ENCODE peak calls at places on chromosomes 7 and 10, in four cellular contexts. C, G, D and Q are unnamed samples.

GRCh38 chr10:47176903-47177860 is 122.8 kb upstream of the GDF10 start:
- DNase-seq in C (no peak), G (peak), D (no peak), Q (no peak)

GRCh38 chr10:26997610-26998009 is 102.7 kb downstream of the ANKRD26 start:
- DNase-seq in C (no peak), G (no peak), D (no peak), Q (no peak)

GRCh38 chr7:93178213-93178612 is 30.0 kb upstream of the SAMD9L start:
- DNase-seq in C (no peak), G (peak), D (no peak), Q (no peak)

GRCh38 chr7:138745189-138745588 is 44.0 kb upstream of the SVOPL start:
- DNase-seq in C (no peak), G (no peak), D (no peak), Q (no peak)

GRCh38 chr10:108095932-108096925 is 931.7 kb upstream of the SORCS1 start:
- DNase-seq in C (no peak), G (no peak), D (no peak), Q (no peak)

GRCh38 chr7:25707733-25708132 is 444.3 kb upstream of the NFE2L3 start:
- DNase-seq in C (no peak), G (no peak), D (no peak), Q (no peak)

GRCh38 chr7:111439977-111440376 is 122.3 kb downstream of the IMMP2L start:
- DNase-seq in C (no peak), G (peak), D (no peak), Q (no peak)

GRCh38 chr10:78512205-78512550 is 478.5 kb downstream of the RPS24 start:
- DNase-seq in C (no peak), G (no peak), D (no peak), Q (no peak)

GRCh38 chr10:33735463-33735862 is 401.0 kb upstream of the NRP1 start:
- DNase-seq in C (no peak), G (peak), D (no peak), Q (peak)

GRCh38 chr10:98460837-98461499 is 14.2 kb upstream of the HPS1 start:
- DNase-seq in C (no peak), G (peak), D (no peak), Q (peak)

GRCh38 chr7:24882989-24883631 is 96.9 kb downstream of the OSBPL3 start:
- DNase-seq in C (no peak), G (peak), D (peak), Q (peak)